ENCODE peak calls at places on chromosomes 1 and 21, in six cellular contexts. One of them, this sample, is unnamed.

GRCh38 chr1:35573198-35573775 is at the start of gene TFAP2E:
- DNase-seq in Panc1: no peak
- DNase-seq in OCI-LY7: no peak
- DNase-seq in astrocyte of the spinal cord: peak; percentile 46
- DNase-seq in HFF-Myc: no peak
- DNase-seq in tibial artery: no peak
- DNase-seq in this sample: no peak

GRCh38 chr1:59565611-59566410 is 248.9 kb upstream of the HOOK1 start:
- DNase-seq in Panc1: no peak
- DNase-seq in OCI-LY7: no peak
- DNase-seq in astrocyte of the spinal cord: peak; percentile 86
- DNase-seq in HFF-Myc: peak; percentile 90
- DNase-seq in tibial artery: no peak
- DNase-seq in this sample: no peak

GRCh38 chr21:42169758-42170157 is 49.2 kb upstream of the ABCG1 start:
- DNase-seq in Panc1: no peak
- DNase-seq in OCI-LY7: no peak
- DNase-seq in astrocyte of the spinal cord: no peak
- DNase-seq in HFF-Myc: no peak
- DNase-seq in tibial artery: no peak
- DNase-seq in this sample: no peak

GRCh38 chr21:27648560-27648959 is 681.7 kb upstream of the ADAMTS5 start:
- DNase-seq in Panc1: no peak
- DNase-seq in OCI-LY7: no peak
- DNase-seq in astrocyte of the spinal cord: peak; percentile 89
- DNase-seq in HFF-Myc: peak; percentile 40
- DNase-seq in tibial artery: no peak
- DNase-seq in this sample: no peak

GRCh38 chr1:202656057-202656456 is 54.2 kb downstream of the SYT2 start:
- DNase-seq in Panc1: no peak
- DNase-seq in OCI-LY7: no peak
- DNase-seq in astrocyte of the spinal cord: no peak
- DNase-seq in HFF-Myc: no peak
- DNase-seq in tibial artery: no peak
- DNase-seq in this sample: no peak

GRCh38 chr1:25672763-25673409 is 56.3 kb downstream of the MAN1C1 start:
- DNase-seq in Panc1: no peak
- DNase-seq in OCI-LY7: no peak
- DNase-seq in astrocyte of the spinal cord: no peak
- DNase-seq in HFF-Myc: no peak
- DNase-seq in tibial artery: no peak
- DNase-seq in this sample: no peak

GRCh38 chr1:67695963-67696362 is 11.0 kb downstream of the GADD45A start:
- DNase-seq in Panc1: no peak
- DNase-seq in OCI-LY7: no peak
- DNase-seq in astrocyte of the spinal cord: no peak
- DNase-seq in HFF-Myc: no peak
- DNase-seq in tibial artery: no peak
- DNase-seq in this sample: no peak

GRCh38 chr1:43773821-43774220 is 66.5 kb downstream of the ST3GAL3 start:
- DNase-seq in Panc1: no peak
- DNase-seq in OCI-LY7: no peak
- DNase-seq in astrocyte of the spinal cord: no peak
- DNase-seq in HFF-Myc: no peak
- DNase-seq in tibial artery: no peak
- DNase-seq in this sample: no peak

GRCh38 chr1:48536477-48536876 is 64.5 kb upstream of the SPATA6 start:
- DNase-seq in Panc1: no peak
- DNase-seq in OCI-LY7: no peak
- DNase-seq in astrocyte of the spinal cord: no peak
- DNase-seq in HFF-Myc: no peak
- DNase-seq in tibial artery: no peak
- DNase-seq in this sample: no peak

GRCh38 chr1:151165281-151165737 is 393 bp downstream of the LYSMD1 start:
- DNase-seq in Panc1: no peak
- DNase-seq in OCI-LY7: no peak
- DNase-seq in astrocyte of the spinal cord: peak; percentile 45
- DNase-seq in HFF-Myc: no peak
- DNase-seq in tibial artery: peak; percentile 78
- DNase-seq in this sample: no peak

GRCh38 chr1:100943533-100943932 is 47.6 kb downstream of the SLC30A7 start:
- DNase-seq in Panc1: no peak
- DNase-seq in OCI-LY7: no peak
- DNase-seq in astrocyte of the spinal cord: no peak
- DNase-seq in HFF-Myc: no peak
- DNase-seq in tibial artery: no peak
- DNase-seq in this sample: no peak

GRCh38 chr1:232886304-232886703 is 64.1 kb upstream of the NTPCR start:
- DNase-seq in Panc1: no peak
- DNase-seq in OCI-LY7: no peak
- DNase-seq in astrocyte of the spinal cord: no peak
- DNase-seq in HFF-Myc: no peak
- DNase-seq in tibial artery: no peak
- DNase-seq in this sample: no peak

GRCh38 chr1:215568287-215568692 is 1.2 kb downstream of the KCTD3 start:
- DNase-seq in Panc1: no peak
- DNase-seq in OCI-LY7: no peak
- DNase-seq in astrocyte of the spinal cord: peak; percentile 74
- DNase-seq in HFF-Myc: peak; percentile 24
- DNase-seq in tibial artery: peak; percentile 33
- DNase-seq in this sample: peak; percentile 33

GRCh38 chr1:65425697-65426096 is 5.2 kb downstream of the LEPR start:
- DNase-seq in Panc1: peak; percentile 62
- DNase-seq in OCI-LY7: no peak
- DNase-seq in astrocyte of the spinal cord: peak; percentile 83
- DNase-seq in HFF-Myc: peak; percentile 58
- DNase-seq in tibial artery: no peak
- DNase-seq in this sample: no peak

GRCh38 chr1:182668633-182669032 is 15.8 kb downstream of the RGS8 start:
- DNase-seq in Panc1: no peak
- DNase-seq in OCI-LY7: no peak
- DNase-seq in astrocyte of the spinal cord: no peak
- DNase-seq in HFF-Myc: no peak
- DNase-seq in tibial artery: no peak
- DNase-seq in this sample: no peak

GRCh38 chr21:36069713-36070573 is at the start of gene CBR1:
- DNase-seq in Panc1: no peak
- DNase-seq in OCI-LY7: peak; percentile 78
- DNase-seq in astrocyte of the spinal cord: peak; percentile 95
- DNase-seq in HFF-Myc: peak; percentile 81
- DNase-seq in tibial artery: peak; percentile 92
- DNase-seq in this sample: peak; percentile 91

GRCh38 chr21:46253610-46254124 is 25.1 kb upstream of the LSS start:
- DNase-seq in Panc1: no peak
- DNase-seq in OCI-LY7: peak; percentile 53
- DNase-seq in astrocyte of the spinal cord: no peak
- DNase-seq in HFF-Myc: no peak
- DNase-seq in tibial artery: no peak
- DNase-seq in this sample: peak; percentile 47

GRCh38 chr1:183444243-183444642 is 26.1 kb upstream of the NMNAT2 start:
- DNase-seq in Panc1: no peak
- DNase-seq in OCI-LY7: no peak
- DNase-seq in astrocyte of the spinal cord: peak; percentile 27
- DNase-seq in HFF-Myc: no peak
- DNase-seq in tibial artery: no peak
- DNase-seq in this sample: no peak

GRCh38 chr1:246117066-246117791 is 389.9 kb downstream of the SMYD3 start:
- DNase-seq in Panc1: no peak
- DNase-seq in OCI-LY7: peak; percentile 21
- DNase-seq in astrocyte of the spinal cord: peak; percentile 59
- DNase-seq in HFF-Myc: peak; percentile 31
- DNase-seq in tibial artery: no peak
- DNase-seq in this sample: peak; percentile 52

GRCh38 chr1:230572121-230573083 is 69.9 kb upstream of the COG2 start:
- DNase-seq in Panc1: no peak
- DNase-seq in OCI-LY7: no peak
- DNase-seq in astrocyte of the spinal cord: no peak
- DNase-seq in HFF-Myc: no peak
- DNase-seq in tibial artery: no peak
- DNase-seq in this sample: no peak

GRCh38 chr1:203099760-203100159 is 13.9 kb upstream of the MYOG start:
- DNase-seq in Panc1: no peak
- DNase-seq in OCI-LY7: no peak
- DNase-seq in astrocyte of the spinal cord: no peak
- DNase-seq in HFF-Myc: no peak
- DNase-seq in tibial artery: no peak
- DNase-seq in this sample: no peak

DNA sequence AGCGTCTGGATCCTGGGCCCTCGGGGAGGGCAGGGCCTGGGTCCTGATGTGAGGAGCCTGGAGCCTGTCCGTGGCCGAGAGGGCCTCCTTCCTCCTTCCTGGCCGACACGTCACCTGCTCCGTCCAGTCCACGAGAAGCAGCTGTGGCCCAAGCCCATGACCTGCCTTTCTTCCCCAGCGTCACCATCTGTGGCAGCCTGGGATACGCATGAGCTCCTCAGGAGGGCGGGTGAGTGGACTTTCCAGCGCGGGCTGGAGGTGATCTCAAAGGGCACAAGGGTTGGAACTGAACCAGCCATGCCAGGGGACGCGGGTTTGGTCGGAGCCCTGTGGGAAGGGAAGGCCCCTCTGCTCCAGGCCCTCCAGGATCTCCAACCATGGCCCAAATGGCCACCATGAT is 90.4 kb downstream of the DHRS3 start:
- DNase-seq in Panc1: no peak
- DNase-seq in OCI-LY7: no peak
- DNase-seq in astrocyte of the spinal cord: no peak
- DNase-seq in HFF-Myc: no peak
- DNase-seq in tibial artery: peak; percentile 19
- DNase-seq in this sample: no peak
- TF ChIP-seq CTCF in Panc1: no peak
- TF ChIP-seq CTCF in OCI-LY7: no peak
- TF ChIP-seq CTCF in astrocyte of the spinal cord: no peak
- TF ChIP-seq CTCF in HFF-Myc: no peak
- TF ChIP-seq CTCF in tibial artery: no peak
- TF ChIP-seq CTCF in this sample: no peak

DNA sequence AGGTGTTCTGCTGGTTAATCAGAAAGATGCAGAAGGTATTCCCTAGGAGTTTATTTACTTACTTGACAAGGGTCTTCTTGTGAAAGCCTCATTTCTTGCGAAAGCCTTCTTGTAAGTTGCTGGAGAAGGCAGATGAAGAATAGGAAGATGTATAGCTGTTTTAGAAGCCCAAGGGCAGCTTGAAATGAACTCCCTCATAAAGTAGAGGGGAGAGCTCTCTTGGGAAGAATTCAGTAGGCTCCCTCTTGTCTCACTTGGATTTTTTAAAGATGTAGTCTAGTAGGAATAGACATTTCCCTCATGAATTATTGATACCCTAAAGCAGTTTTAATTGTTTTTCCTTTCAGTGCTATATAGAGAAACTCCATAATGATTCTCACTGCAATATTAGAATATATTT is 639.3 kb upstream of the CXADR start:
- DNase-seq in Panc1: no peak
- DNase-seq in OCI-LY7: no peak
- DNase-seq in astrocyte of the spinal cord: no peak
- DNase-seq in HFF-Myc: no peak
- DNase-seq in tibial artery: no peak
- DNase-seq in this sample: no peak
- TF ChIP-seq CTCF in Panc1: no peak
- TF ChIP-seq CTCF in OCI-LY7: no peak
- TF ChIP-seq CTCF in astrocyte of the spinal cord: no peak
- TF ChIP-seq CTCF in HFF-Myc: no peak
- TF ChIP-seq CTCF in tibial artery: no peak
- TF ChIP-seq CTCF in this sample: no peak

DNA sequence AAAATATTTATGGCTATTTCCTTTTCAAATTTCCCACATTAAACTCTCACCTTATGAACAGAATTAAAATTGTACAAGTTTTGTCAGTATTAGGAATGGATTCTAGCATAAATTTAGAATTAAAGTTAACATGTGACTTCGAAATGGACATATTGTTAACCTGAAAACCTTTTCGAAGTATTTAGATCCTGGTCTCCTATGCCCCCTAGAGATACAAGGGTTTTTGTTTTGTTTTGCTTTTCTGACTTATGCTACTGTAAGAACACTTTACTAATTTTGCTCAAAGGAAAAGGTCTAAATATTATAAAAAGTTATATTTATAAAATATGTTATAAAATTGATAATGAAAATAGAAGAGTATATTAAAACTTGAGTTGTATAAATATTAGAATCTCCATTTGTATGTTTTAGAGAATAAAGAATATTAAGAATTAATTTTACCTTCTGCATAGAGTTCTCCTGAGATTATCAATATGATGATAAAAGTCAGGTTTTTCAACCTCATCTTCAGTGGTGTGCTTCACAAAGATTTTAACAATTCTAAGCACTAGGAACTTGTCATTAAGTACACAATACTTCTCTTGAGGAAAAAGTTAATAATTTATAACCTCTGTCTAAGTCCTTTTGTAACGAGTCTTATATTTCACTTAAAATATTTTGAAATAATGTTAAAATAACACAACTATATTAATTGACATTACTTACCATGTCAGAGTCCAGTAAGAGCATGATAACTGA is at the start of gene F13B:
- DNase-seq in Panc1: no peak
- DNase-seq in OCI-LY7: no peak
- DNase-seq in astrocyte of the spinal cord: no peak
- DNase-seq in HFF-Myc: no peak
- DNase-seq in tibial artery: no peak
- DNase-seq in this sample: no peak
- TF ChIP-seq CTCF in Panc1: no peak
- TF ChIP-seq CTCF in OCI-LY7: no peak
- TF ChIP-seq CTCF in astrocyte of the spinal cord: no peak
- TF ChIP-seq CTCF in HFF-Myc: no peak
- TF ChIP-seq CTCF in tibial artery: no peak
- TF ChIP-seq CTCF in this sample: no peak

GRCh38 chr1:116765962-116766361 is 11.7 kb downstream of the CD2 start:
- DNase-seq in Panc1: no peak
- DNase-seq in OCI-LY7: no peak
- DNase-seq in astrocyte of the spinal cord: no peak
- DNase-seq in HFF-Myc: no peak
- DNase-seq in tibial artery: no peak
- DNase-seq in this sample: no peak

GRCh38 chr1:116763787-116764465 is 9.7 kb downstream of the CD2 start:
- DNase-seq in Panc1: no peak
- DNase-seq in OCI-LY7: peak; percentile 44
- DNase-seq in astrocyte of the spinal cord: no peak
- DNase-seq in HFF-Myc: no peak
- DNase-seq in tibial artery: no peak
- DNase-seq in this sample: no peak

GRCh38 chr1:116764906-116765862 is 11.0 kb downstream of the CD2 start:
- DNase-seq in Panc1: no peak
- DNase-seq in OCI-LY7: no peak
- DNase-seq in astrocyte of the spinal cord: no peak
- DNase-seq in HFF-Myc: no peak
- DNase-seq in tibial artery: no peak
- DNase-seq in this sample: no peak

GRCh38 chr1:116763116-116763786 is 9.0 kb downstream of the CD2 start:
- DNase-seq in Panc1: no peak
- DNase-seq in OCI-LY7: no peak
- DNase-seq in astrocyte of the spinal cord: peak; percentile 75
- DNase-seq in HFF-Myc: no peak
- DNase-seq in tibial artery: no peak
- DNase-seq in this sample: no peak

DNA sequence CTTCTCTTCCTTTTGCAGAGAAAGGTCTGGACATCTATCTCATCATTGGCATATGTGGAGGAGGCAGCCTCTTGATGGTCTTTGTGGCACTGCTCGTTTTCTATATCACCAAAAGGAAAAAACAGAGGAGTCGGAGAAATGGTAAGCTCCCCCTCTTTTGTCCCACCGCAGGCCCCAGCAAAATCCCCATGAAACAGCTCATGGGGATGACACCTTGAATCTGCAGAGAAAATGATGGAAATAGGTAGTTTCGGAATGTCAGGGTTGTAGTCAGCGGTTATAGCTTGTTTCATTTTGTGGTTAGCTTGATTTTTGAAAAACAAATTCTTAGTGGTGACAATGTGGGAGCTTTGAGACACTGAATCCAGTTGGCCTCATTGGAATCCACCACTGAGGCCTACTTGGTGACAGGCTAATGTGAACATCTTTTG is 10.3 kb downstream of the CD2 start:
- DNase-seq in Panc1: no peak
- DNase-seq in OCI-LY7: no peak
- DNase-seq in astrocyte of the spinal cord: no peak
- DNase-seq in HFF-Myc: no peak
- DNase-seq in tibial artery: no peak
- DNase-seq in this sample: no peak
- TF ChIP-seq CTCF in Panc1: peak; percentile 30
- TF ChIP-seq CTCF in OCI-LY7: peak; percentile 42
- TF ChIP-seq CTCF in astrocyte of the spinal cord: no peak
- TF ChIP-seq CTCF in HFF-Myc: no peak
- TF ChIP-seq CTCF in tibial artery: no peak
- TF ChIP-seq CTCF in this sample: no peak

This sample was measured in GM10248.